ENCODE peak calls at places on chromosomes 16 and 17, in five cellular contexts. P is WERI-Rb-1, M is transverse colon, O is CD14-positive monocyte, J is OCI-LY7. X is an unnamed sample.

GRCh38 chr17:17269926-17270773 is 10.9 kb downstream of the COPS3 start:
- DNase-seq in J (peak), O (no peak), M (no peak), P (peak), X (no peak)

GRCh38 chr16:75494696-75495601 is at the start of gene CHST6:
- DNase-seq in P (no peak), O (no peak), J (no peak), M (peak), X (peak)

GRCh38 chr17:83057397-83057761 is 22.0 kb upstream of the METRNL start:
- DNase-seq in P (peak), O (no peak), M (no peak), J (no peak), X (no peak)

GRCh38 chr16:53291757-53292392 is 142.4 kb upstream of the RBL2 start:
- DNase-seq in P (no peak), M (no peak), O (no peak), J (no peak), X (no peak)

GRCh38 chr16:62034236-62035114 is 1.8 kb downstream of the CDH8 start:
- DNase-seq in M (no peak), P (no peak), J (no peak), O (no peak), X (no peak)

GRCh38 chr17:27244481-27245223 is 49.3 kb upstream of the WSB1 start:
- DNase-seq in J (no peak), O (peak), M (peak), P (no peak), X (no peak)

GRCh38 chr16:2591476-2592240 is 53.8 kb downstream of the PDPK1 start:
- DNase-seq in J (no peak), O (no peak), P (no peak), M (no peak), X (no peak)

GRCh38 chr16:3810818-3811217 is 69.7 kb downstream of the CREBBP start:
- DNase-seq in M (no peak), J (no peak), P (no peak), O (no peak), X (no peak)

GRCh38 chr17:42101513-42102292 is 3.4 kb upstream of the ZNF385C start:
- DNase-seq in P (peak), O (no peak), M (peak), J (peak), X (peak)

GRCh38 chr17:28507567-28508195 is 1.5 kb downstream of the FOXN1 start:
- DNase-seq in M (peak), O (no peak), J (no peak), P (peak), X (no peak)

GRCh38 chr16:31005350-31006085 is 4.9 kb downstream of the STX1B start:
- DNase-seq in P (peak), M (no peak), O (no peak), J (no peak), X (no peak)

GRCh38 chr17:47280072-47280811 is 26.6 kb downstream of the ITGB3 start:
- DNase-seq in P (peak), M (no peak), J (no peak), O (no peak), X (no peak)

GRCh38 chr17:80899402-80900268 is 92.0 kb upstream of the CHMP6 start:
- DNase-seq in O (peak), M (peak), J (peak), P (peak), X (peak)

GRCh38 chr17:48804936-48805411 is 12.1 kb downstream of the TTLL6 start:
- DNase-seq in J (peak), O (peak), M (peak), P (peak), X (peak)

GRCh38 chr17:75084039-75084660 is 3.6 kb upstream of the SLC16A5 start:
- DNase-seq in J (no peak), O (no peak), M (no peak), P (no peak), X (no peak)

GRCh38 chr16:28098171-28098958 is 34.9 kb upstream of the GSG1L start:
- DNase-seq in O (no peak), M (no peak), J (no peak), P (no peak), X (no peak)

GRCh38 chr16:58409316-58409973 is 17.2 kb downstream of the GINS3 start:
- DNase-seq in M (no peak), P (no peak), J (no peak), O (no peak), X (no peak)

GRCh38 chr17:67751101-67752074 is 33.7 kb downstream of the NOL11 start:
- DNase-seq in O (no peak), M (no peak), J (no peak), P (no peak), X (no peak)

GRCh38 chr17:77638229-77638628 is 320.3 kb upstream of the TNRC6C start:
- DNase-seq in M (no peak), O (no peak), P (no peak), J (no peak), X (no peak)

GRCh38 chr16:24051125-24051524 is 205.0 kb upstream of the CACNG3 start:
- DNase-seq in J (no peak), M (no peak), O (no peak), P (no peak), X (no peak)

GRCh38 chr17:81428945-81429344 is 33.7 kb downstream of the BAHCC1 start:
- DNase-seq in O (no peak), J (no peak), M (no peak), P (no peak), X (no peak)

DNA sequence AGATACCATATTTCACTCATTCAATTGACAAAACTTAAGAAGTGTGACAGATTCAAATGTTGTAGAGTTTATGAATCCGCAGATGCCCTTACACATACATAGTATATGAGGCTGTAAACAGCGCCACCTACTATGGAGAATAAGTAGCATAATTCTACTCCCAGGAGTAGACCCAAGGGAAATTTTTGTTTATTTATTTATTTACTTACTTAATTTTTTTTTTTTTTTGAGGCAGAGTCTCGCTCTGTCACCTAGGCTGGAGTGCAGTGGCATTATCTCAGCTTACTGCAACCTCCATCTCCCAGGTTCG is 35.5 kb downstream of the GAN start:
- DNase-seq in O (no peak), P (no peak), M (no peak), J (no peak), X (no peak)
- TF ChIP-seq CTCF in O (no peak), P (no peak), M (peak), J (peak), X (no peak)

GRCh38 chr17:1861391-1862010 is 31.7 kb downstream of the RPA1 start:
- DNase-seq in M (no peak), J (no peak), P (no peak), O (no peak), X (no peak)

GRCh38 chr17:1865252-1866037 is 35.6 kb downstream of the RPA1 start:
- DNase-seq in J (peak), O (no peak), P (peak), M (peak), X (peak)

GRCh38 chr17:1860978-1861377 is 31.2 kb downstream of the RPA1 start:
- DNase-seq in M (no peak), P (no peak), O (no peak), J (no peak), X (no peak)
- TF ChIP-seq CTCF in M (no peak), P (no peak), O (no peak), J (no peak), X (no peak)

DNA sequence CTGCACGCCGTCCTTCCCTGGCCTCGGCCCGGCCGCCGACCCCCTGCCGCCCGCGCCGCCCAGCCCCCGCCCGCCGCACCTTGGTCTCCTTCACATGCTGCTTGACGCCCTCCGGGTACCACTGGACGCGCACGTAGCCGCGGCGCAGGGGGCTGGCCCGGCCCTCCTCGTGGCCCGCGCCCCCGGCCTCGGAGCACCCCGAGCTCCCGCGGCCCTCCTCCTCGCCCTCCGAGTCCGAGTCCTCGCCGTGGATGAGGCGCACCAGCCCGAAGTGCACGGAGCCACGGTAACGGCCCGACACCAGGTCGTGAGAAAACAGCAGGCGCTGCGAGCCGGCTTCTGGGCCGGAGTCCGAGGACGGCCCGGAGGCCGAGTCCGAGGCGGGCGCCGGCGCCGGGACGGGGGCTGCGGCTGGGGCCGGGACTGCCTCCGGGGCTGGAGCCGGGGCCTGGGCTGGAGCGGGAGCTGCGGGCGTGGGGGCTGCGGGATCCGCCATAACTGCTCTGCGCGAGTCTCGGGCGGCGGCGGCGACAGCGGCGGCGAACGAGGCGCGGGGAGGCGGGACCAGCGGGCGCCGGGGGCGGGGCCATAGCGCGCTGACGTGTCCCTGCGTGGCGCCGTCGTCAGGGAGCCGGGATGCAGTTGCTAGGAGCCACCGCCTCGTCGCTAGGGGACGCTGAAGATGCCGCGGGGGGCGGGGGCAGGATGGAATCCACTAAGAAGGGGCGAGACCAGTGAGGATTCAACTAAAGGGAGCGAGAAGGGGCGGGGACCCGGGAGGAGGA is at the start of gene UBE2O:
- DNase-seq in P (peak), J (peak), O (peak), M (peak), X (peak)
- TF ChIP-seq CTCF in P (peak), J (peak), O (peak), M (peak), X (peak)

GRCh38 chr16:35732046-35732810 is 2272.8 kb downstream of the TP53TG3F start:
- DNase-seq in P (no peak), O (no peak), J (no peak), M (no peak), X (no peak)

GRCh38 chr16:35733278-35733965 is 2274.0 kb downstream of the TP53TG3F start:
- DNase-seq in O (no peak), P (no peak), M (no peak), J (no peak), X (no peak)

GRCh38 chr16:35733971-35734702 is 2274.7 kb downstream of the TP53TG3F start:
- DNase-seq in P (no peak), J (no peak), O (no peak), M (no peak), X (peak)

GRCh38 chr16:35730251-35730650 is 2270.8 kb downstream of the TP53TG3F start:
- DNase-seq in P (no peak), J (no peak), O (no peak), M (no peak), X (no peak)

DNA sequence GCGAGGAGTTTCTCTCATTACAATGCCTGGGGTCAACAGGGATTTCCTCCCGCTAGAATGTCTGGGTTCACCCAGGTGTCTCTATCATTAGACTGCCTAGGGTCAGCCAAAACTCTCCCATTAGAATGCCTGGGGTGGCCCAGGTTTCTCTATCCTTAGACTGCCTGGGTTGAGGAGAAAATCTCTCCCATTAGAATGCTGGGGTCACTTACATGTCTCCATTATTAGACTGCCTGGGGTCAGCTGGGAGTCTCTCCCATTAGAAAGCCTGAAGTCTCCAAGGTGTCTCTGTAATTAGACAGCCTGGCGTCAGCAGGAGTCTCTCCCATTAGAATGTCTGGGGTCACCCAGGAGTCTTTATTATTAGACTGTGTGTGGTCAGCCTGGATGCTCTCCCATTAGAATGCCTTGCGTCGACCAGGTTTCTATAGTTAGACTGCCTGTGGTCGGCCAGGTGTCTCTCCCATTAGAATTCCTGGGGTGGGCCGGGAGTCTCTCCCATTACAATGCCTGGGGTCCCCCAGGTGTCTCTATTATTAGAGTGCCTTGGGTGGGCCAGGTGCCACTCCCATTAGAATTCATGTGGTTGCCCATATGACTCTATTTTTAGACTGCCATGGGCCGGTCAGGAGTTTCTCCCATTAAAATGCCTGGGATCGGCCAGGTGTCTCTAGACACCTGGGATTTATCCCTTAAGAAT is 2272.1 kb downstream of the TP53TG3F start:
- DNase-seq in M (no peak), J (no peak), O (no peak), P (no peak), X (no peak)
- TF ChIP-seq CTCF in M (no peak), J (no peak), O (no peak), P (no peak), X (no peak)

GRCh38 chr17:7674934-7675333 is 12.4 kb downstream of the TP53 start:
- DNase-seq in M (no peak), O (no peak), J (no peak), P (no peak), X (no peak)

GRCh38 chr17:7677388-7678067 is 9.8 kb downstream of the TP53 start:
- DNase-seq in M (no peak), P (no peak), O (no peak), J (no peak), X (no peak)

GRCh38 chr17:7668482-7668881 is 17.8 kb downstream of the ATP1B2 start:
- DNase-seq in O (no peak), P (no peak), J (no peak), M (no peak), X (no peak)

GRCh38 chr17:7676533-7676932 is 10.8 kb downstream of the TP53 start:
- DNase-seq in P (no peak), O (no peak), M (no peak), J (no peak), X (no peak)

GRCh38 chr17:7673239-7673638 is 14.1 kb downstream of the TP53 start:
- DNase-seq in O (no peak), P (peak), J (peak), M (peak), X (no peak)
- TF ChIP-seq CTCF in O (peak), P (peak), J (peak), M (peak), X (peak)

GRCh38 chr17:21377821-21378396 is 1.8 kb downstream of the KCNJ12 start:
- DNase-seq in O (no peak), P (no peak), J (no peak), M (no peak), X (no peak)
- TF ChIP-seq CTCF in O (no peak), P (peak), J (no peak), M (no peak), X (peak)